ENCODE peak calls at places on chromosomes 5 and 9, in seven cellular contexts. One of them, this sample, is unnamed.

GRCh38 chr5:168311061-168311566 is 19.7 kb downstream of the WWC1 start:
- DNase-seq in adipocyte: no peak
- DNase-seq in A549: no peak
- DNase-seq in pancreas: no peak
- DNase-seq in neuronal stem cell: no peak
- DNase-seq in uterus: no peak
- DNase-seq in fibroblast of lung: no peak
- DNase-seq in this sample: no peak

GRCh38 chr9:3972687-3973086 is 327.2 kb downstream of the GLIS3 start:
- DNase-seq in fibroblast of lung: no peak
- DNase-seq in uterus: no peak
- DNase-seq in adipocyte: no peak
- DNase-seq in pancreas: no peak
- DNase-seq in neuronal stem cell: no peak
- DNase-seq in A549: no peak
- DNase-seq in this sample: no peak

GRCh38 chr9:78707481-78707977 is 410.6 kb downstream of the PSAT1 start:
- DNase-seq in neuronal stem cell: no peak
- DNase-seq in fibroblast of lung: peak; percentile 88
- DNase-seq in adipocyte: peak; percentile 74
- DNase-seq in pancreas: no peak
- DNase-seq in A549: no peak
- DNase-seq in uterus: no peak
- DNase-seq in this sample: peak; percentile 44

GRCh38 chr9:110027624-110028023 is 180.3 kb downstream of the C9orf152 start:
- DNase-seq in uterus: no peak
- DNase-seq in fibroblast of lung: peak; percentile 85
- DNase-seq in pancreas: no peak
- DNase-seq in A549: no peak
- DNase-seq in neuronal stem cell: peak; percentile 82
- DNase-seq in adipocyte: peak; percentile 56
- DNase-seq in this sample: no peak

GRCh38 chr5:153432583-153432982 is 57.9 kb upstream of the GRIA1 start:
- DNase-seq in fibroblast of lung: no peak
- DNase-seq in pancreas: no peak
- DNase-seq in uterus: no peak
- DNase-seq in adipocyte: no peak
- DNase-seq in A549: no peak
- DNase-seq in neuronal stem cell: no peak
- DNase-seq in this sample: no peak

GRCh38 chr9:84139296-84140100 is 158.9 kb downstream of the RMI1 start:
- DNase-seq in neuronal stem cell: no peak
- DNase-seq in A549: no peak
- DNase-seq in fibroblast of lung: peak; percentile 44
- DNase-seq in adipocyte: peak; percentile 88
- DNase-seq in uterus: no peak
- DNase-seq in pancreas: peak; percentile 36
- DNase-seq in this sample: peak; percentile 51

GRCh38 chr9:132857031-132857430 is 21.1 kb downstream of the AK8 start:
- DNase-seq in fibroblast of lung: peak; percentile 54
- DNase-seq in adipocyte: peak; percentile 92
- DNase-seq in neuronal stem cell: no peak
- DNase-seq in A549: no peak
- DNase-seq in pancreas: no peak
- DNase-seq in uterus: peak; percentile 82
- DNase-seq in this sample: no peak

GRCh38 chr5:131814990-131815389 is 18.2 kb upstream of the FNIP1 start:
- DNase-seq in fibroblast of lung: peak; percentile 86
- DNase-seq in A549: peak; percentile 27
- DNase-seq in pancreas: no peak
- DNase-seq in adipocyte: peak; percentile 40
- DNase-seq in uterus: no peak
- DNase-seq in neuronal stem cell: no peak
- DNase-seq in this sample: no peak

GRCh38 chr9:8338742-8339425 is 539.3 kb upstream of the DMAC1 start:
- DNase-seq in A549: no peak
- DNase-seq in adipocyte: no peak
- DNase-seq in pancreas: no peak
- DNase-seq in fibroblast of lung: peak; percentile 40
- DNase-seq in neuronal stem cell: no peak
- DNase-seq in uterus: no peak
- DNase-seq in this sample: no peak

GRCh38 chr9:78144008-78144381 is 91.9 kb upstream of the CEP78 start:
- DNase-seq in adipocyte: no peak
- DNase-seq in uterus: no peak
- DNase-seq in neuronal stem cell: no peak
- DNase-seq in fibroblast of lung: no peak
- DNase-seq in A549: no peak
- DNase-seq in pancreas: no peak
- DNase-seq in this sample: no peak

GRCh38 chr5:76165961-76166360 is 82.8 kb downstream of the SV2C start:
- DNase-seq in pancreas: no peak
- DNase-seq in neuronal stem cell: no peak
- DNase-seq in uterus: no peak
- DNase-seq in adipocyte: no peak
- DNase-seq in fibroblast of lung: no peak
- DNase-seq in A549: no peak
- DNase-seq in this sample: no peak

GRCh38 chr5:10704949-10705621 is 55.9 kb downstream of the DAP start:
- DNase-seq in fibroblast of lung: peak; percentile 87
- DNase-seq in adipocyte: peak; percentile 56
- DNase-seq in neuronal stem cell: no peak
- DNase-seq in uterus: no peak
- DNase-seq in pancreas: no peak
- DNase-seq in A549: no peak
- DNase-seq in this sample: no peak

GRCh38 chr9:124001865-124002525 is 9.6 kb upstream of the LHX2 start:
- DNase-seq in A549: no peak
- DNase-seq in adipocyte: no peak
- DNase-seq in uterus: no peak
- DNase-seq in pancreas: no peak
- DNase-seq in neuronal stem cell: peak; percentile 15
- DNase-seq in fibroblast of lung: no peak
- DNase-seq in this sample: no peak

GRCh38 chr5:176891331-176891958 is 7.7 kb downstream of the HK3 start:
- DNase-seq in fibroblast of lung: no peak
- DNase-seq in pancreas: no peak
- DNase-seq in neuronal stem cell: no peak
- DNase-seq in uterus: no peak
- DNase-seq in adipocyte: no peak
- DNase-seq in A549: no peak
- DNase-seq in this sample: no peak

GRCh38 chr5:14204785-14205321 is 61.7 kb downstream of the TRIO start:
- DNase-seq in A549: peak; percentile 49
- DNase-seq in neuronal stem cell: no peak
- DNase-seq in fibroblast of lung: peak; percentile 90
- DNase-seq in uterus: peak; percentile 61
- DNase-seq in adipocyte: peak; percentile 82
- DNase-seq in pancreas: peak; percentile 47
- DNase-seq in this sample: no peak

GRCh38 chr5:40984884-40985283 is 75.6 kb downstream of the C7 start:
- DNase-seq in A549: no peak
- DNase-seq in fibroblast of lung: peak; percentile 87
- DNase-seq in pancreas: no peak
- DNase-seq in uterus: no peak
- DNase-seq in neuronal stem cell: no peak
- DNase-seq in adipocyte: peak; percentile 29
- DNase-seq in this sample: no peak

GRCh38 chr5:62115009-62115408 is 191.0 kb upstream of the KIF2A start:
- DNase-seq in fibroblast of lung: peak; percentile 2
- DNase-seq in A549: no peak
- DNase-seq in adipocyte: no peak
- DNase-seq in uterus: no peak
- DNase-seq in pancreas: no peak
- DNase-seq in neuronal stem cell: no peak
- DNase-seq in this sample: no peak

GRCh38 chr9:136762915-136763648 is 1.2 kb downstream of the LCN15 start:
- DNase-seq in neuronal stem cell: peak; percentile 87
- DNase-seq in adipocyte: peak; percentile 35
- DNase-seq in pancreas: no peak
- DNase-seq in uterus: peak; percentile 31
- DNase-seq in fibroblast of lung: peak; percentile 13
- DNase-seq in A549: peak; percentile 49
- DNase-seq in this sample: peak; percentile 92

GRCh38 chr9:19156026-19156474 is 28.8 kb upstream of the PLIN2 start:
- DNase-seq in fibroblast of lung: no peak
- DNase-seq in neuronal stem cell: no peak
- DNase-seq in pancreas: no peak
- DNase-seq in A549: no peak
- DNase-seq in adipocyte: no peak
- DNase-seq in uterus: no peak
- DNase-seq in this sample: no peak

GRCh38 chr5:43073597-43074546 is 33.8 kb upstream of the ANXA2R start:
- DNase-seq in fibroblast of lung: no peak
- DNase-seq in adipocyte: peak; percentile 52
- DNase-seq in neuronal stem cell: no peak
- DNase-seq in pancreas: no peak
- DNase-seq in uterus: no peak
- DNase-seq in A549: peak; percentile 41
- DNase-seq in this sample: peak; percentile 87

GRCh38 chr9:83199240-83199639 is 136.3 kb upstream of the RASEF start:
- DNase-seq in adipocyte: peak; percentile 79
- DNase-seq in neuronal stem cell: peak; percentile 39
- DNase-seq in fibroblast of lung: peak; percentile 50
- DNase-seq in pancreas: peak; percentile 69
- DNase-seq in uterus: no peak
- DNase-seq in A549: peak; percentile 55
- DNase-seq in this sample: peak; percentile 75

GRCh38 chr9:33329117-33329563 is 38.8 kb downstream of the NFX1 start:
- DNase-seq in fibroblast of lung: peak; percentile 94
- DNase-seq in pancreas: peak; percentile 81
- DNase-seq in adipocyte: peak; percentile 87
- DNase-seq in A549: peak; percentile 81
- DNase-seq in neuronal stem cell: no peak
- DNase-seq in uterus: peak; percentile 55
- DNase-seq in this sample: no peak

GRCh38 chr5:72760259-72760658 is 56.2 kb upstream of the TNPO1 start:
- DNase-seq in A549: no peak
- DNase-seq in adipocyte: peak; percentile 12
- DNase-seq in neuronal stem cell: no peak
- DNase-seq in uterus: no peak
- DNase-seq in fibroblast of lung: peak; percentile 15
- DNase-seq in pancreas: no peak
- DNase-seq in this sample: no peak

GRCh38 chr9:131807131-131807990 is 67.5 kb upstream of the RAPGEF1 start:
- DNase-seq in uterus: no peak
- DNase-seq in pancreas: no peak
- DNase-seq in fibroblast of lung: no peak
- DNase-seq in neuronal stem cell: peak; percentile 57
- DNase-seq in adipocyte: no peak
- DNase-seq in A549: no peak
- DNase-seq in this sample: no peak

GRCh38 chr5:15002791-15003190 is 131.2 kb upstream of the ANKH start:
- DNase-seq in pancreas: no peak
- DNase-seq in uterus: no peak
- DNase-seq in fibroblast of lung: no peak
- DNase-seq in A549: no peak
- DNase-seq in adipocyte: peak; percentile 49
- DNase-seq in neuronal stem cell: no peak
- DNase-seq in this sample: no peak

GRCh38 chr5:135140805-135141204 is 106.8 kb upstream of the PITX1 start:
- DNase-seq in pancreas: no peak
- DNase-seq in A549: peak; percentile 47
- DNase-seq in fibroblast of lung: peak; percentile 85
- DNase-seq in adipocyte: peak; percentile 84
- DNase-seq in uterus: no peak
- DNase-seq in neuronal stem cell: no peak
- DNase-seq in this sample: peak; percentile 51

GRCh38 chr5:52560366-52560765 is 227.3 kb upstream of the ITGA1 start:
- DNase-seq in pancreas: no peak
- DNase-seq in fibroblast of lung: no peak
- DNase-seq in A549: no peak
- DNase-seq in adipocyte: peak; percentile 36
- DNase-seq in neuronal stem cell: no peak
- DNase-seq in uterus: no peak
- DNase-seq in this sample: peak; percentile 48

DNA sequence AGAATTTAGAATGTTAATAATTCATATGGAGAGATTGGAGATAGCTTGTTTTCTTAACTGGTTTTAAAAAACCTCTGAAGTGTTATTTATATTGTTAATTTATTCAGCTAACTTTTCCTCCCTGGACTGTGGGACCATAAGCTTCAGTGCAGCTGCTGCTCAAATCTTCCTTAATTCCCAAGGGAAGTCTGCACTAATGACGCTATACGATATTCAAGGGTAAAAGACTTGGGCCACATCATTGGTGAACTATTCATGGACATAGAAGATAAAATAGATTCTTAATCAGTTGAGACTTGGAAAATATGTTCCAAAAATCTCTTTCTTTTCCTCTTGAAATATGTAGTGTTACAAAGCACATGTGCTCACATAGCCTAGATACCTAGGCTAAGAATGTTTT is 31.1 kb upstream of the GAS1 start:
- DNase-seq in uterus: no peak
- DNase-seq in A549: no peak
- DNase-seq in neuronal stem cell: no peak
- DNase-seq in fibroblast of lung: peak; percentile 19
- DNase-seq in adipocyte: no peak
- DNase-seq in pancreas: no peak
- DNase-seq in this sample: no peak
- H3K4me1 ChIP-seq in uterus: peaks cover 7% of the 10 kb centered on the region
- H3K4me1 ChIP-seq in A549: no peaks in the 10 kb centered on the region
- H3K4me1 ChIP-seq in neuronal stem cell: no peaks in the 10 kb centered on the region
- H3K4me1 ChIP-seq in fibroblast of lung: peaks cover 3% of the 10 kb centered on the region
- H3K4me1 ChIP-seq in adipocyte: peaks cover 52% of the 10 kb centered on the region
- H3K4me1 ChIP-seq in pancreas: no peaks in the 10 kb centered on the region
- H3K4me1 ChIP-seq in this sample: no peaks in the 10 kb centered on the region

GRCh38 chr9:113579270-113580040 is 115.9 kb downstream of the RGS3 start:
- DNase-seq in uterus: no peak
- DNase-seq in pancreas: no peak
- DNase-seq in adipocyte: peak; percentile 64
- DNase-seq in A549: no peak
- DNase-seq in fibroblast of lung: peak; percentile 75
- DNase-seq in neuronal stem cell: no peak
- DNase-seq in this sample: peak; percentile 79
- H3K4me1 ChIP-seq in uterus: no peaks in the 10 kb centered on the region
- H3K4me1 ChIP-seq in pancreas: peaks cover 47% of the 10 kb centered on the region
- H3K4me1 ChIP-seq in adipocyte: peaks cover 47% of the 10 kb centered on the region
- H3K4me1 ChIP-seq in A549: peaks cover 40% of the 10 kb centered on the region
- H3K4me1 ChIP-seq in fibroblast of lung: peaks cover 40% of the 10 kb centered on the region
- H3K4me1 ChIP-seq in neuronal stem cell: peaks cover 7% of the 10 kb centered on the region
- H3K4me1 ChIP-seq in this sample: peaks cover 39% of the 10 kb centered on the region

GRCh38 chr5:149526855-149527590 is 24.2 kb downstream of the CSNK1A1 start:
- DNase-seq in A549: no peak
- DNase-seq in adipocyte: no peak
- DNase-seq in pancreas: no peak
- DNase-seq in uterus: no peak
- DNase-seq in neuronal stem cell: no peak
- DNase-seq in fibroblast of lung: peak; percentile 17
- DNase-seq in this sample: no peak
- H3K4me1 ChIP-seq in A549: peaks cover 43% of the 10 kb centered on the region
- H3K4me1 ChIP-seq in adipocyte: peaks cover 60% of the 10 kb centered on the region
- H3K4me1 ChIP-seq in pancreas: peaks cover 10% of the 10 kb centered on the region
- H3K4me1 ChIP-seq in uterus: peaks cover 23% of the 10 kb centered on the region
- H3K4me1 ChIP-seq in neuronal stem cell: no peaks in the 10 kb centered on the region
- H3K4me1 ChIP-seq in fibroblast of lung: peaks cover 5% of the 10 kb centered on the region
- H3K4me1 ChIP-seq in this sample: peaks cover 25% of the 10 kb centered on the region

DNA sequence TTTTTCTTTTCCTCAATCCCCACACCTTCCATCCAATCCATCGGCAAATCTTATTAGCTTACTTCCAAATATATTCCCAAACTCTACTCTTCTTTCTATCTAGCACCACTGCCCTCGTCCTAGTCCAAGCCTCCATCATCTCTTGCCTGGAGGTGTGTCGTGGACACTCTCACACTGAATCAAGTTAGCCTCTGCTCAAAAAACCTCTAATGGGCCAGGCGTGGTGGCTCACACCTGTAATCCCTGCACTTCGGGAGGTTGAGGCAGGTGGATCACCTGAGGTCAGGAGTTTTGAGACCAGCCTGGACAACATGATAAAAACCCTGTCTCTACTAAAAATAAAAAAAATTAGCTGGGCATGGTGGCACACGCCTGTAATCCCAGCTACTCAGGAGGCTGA is 46.2 kb downstream of the PFDN1 start:
- DNase-seq in neuronal stem cell: no peak
- DNase-seq in A549: no peak
- DNase-seq in fibroblast of lung: no peak
- DNase-seq in pancreas: no peak
- DNase-seq in adipocyte: no peak
- DNase-seq in uterus: no peak
- DNase-seq in this sample: no peak
- H3K4me1 ChIP-seq in neuronal stem cell: peaks cover 4% of the 10 kb centered on the region
- H3K4me1 ChIP-seq in A549: peaks cover 43% of the 10 kb centered on the region
- H3K4me1 ChIP-seq in fibroblast of lung: peaks cover 27% of the 10 kb centered on the region
- H3K4me1 ChIP-seq in pancreas: peaks cover 1% of the 10 kb centered on the region
- H3K4me1 ChIP-seq in adipocyte: peaks cover 31% of the 10 kb centered on the region
- H3K4me1 ChIP-seq in uterus: peaks cover 3% of the 10 kb centered on the region
- H3K4me1 ChIP-seq in this sample: no peaks in the 10 kb centered on the region

This sample was measured in Karpas-422.